ENCODE peak calls at places on chromosome 19, in nine cellular contexts. One of them, this sample, is unnamed.

GRCh38 chr19:17309962-17310461 is 649 bp downstream of the DDA1 start:
- DNase-seq in hypothalamus: no peak
- DNase-seq in fibroblast of lung: no peak
- DNase-seq in retinal pigment epithelial cell: no peak
- DNase-seq in mesendoderm: no peak
- DNase-seq in ACHN: no peak
- DNase-seq in ELF-1: no peak
- DNase-seq in G401: no peak
- DNase-seq in left ventricle myocardium inferior: no peak
- DNase-seq in this sample: no peak

GRCh38 chr19:3949997-3950859 is 17.4 kb downstream of the NMRK2 start:
- DNase-seq in hypothalamus: no peak
- DNase-seq in left ventricle myocardium inferior: no peak
- DNase-seq in mesendoderm: no peak
- DNase-seq in G401: no peak
- DNase-seq in fibroblast of lung: no peak
- DNase-seq in ELF-1: no peak
- DNase-seq in ACHN: no peak
- DNase-seq in retinal pigment epithelial cell: no peak
- DNase-seq in this sample: no peak

GRCh38 chr19:8610041-8610927 is at the start of gene ADAMTS10:
- DNase-seq in mesendoderm: peak
- DNase-seq in G401: no peak
- DNase-seq in retinal pigment epithelial cell: no peak
- DNase-seq in ELF-1: peak
- DNase-seq in hypothalamus: no peak
- DNase-seq in fibroblast of lung: peak
- DNase-seq in left ventricle myocardium inferior: peak
- DNase-seq in ACHN: no peak
- DNase-seq in this sample: peak

GRCh38 chr19:49932731-49933131 is 3.4 kb upstream of the NUP62 start:
- DNase-seq in G401: no peak
- DNase-seq in fibroblast of lung: no peak
- DNase-seq in retinal pigment epithelial cell: no peak
- DNase-seq in left ventricle myocardium inferior: no peak
- DNase-seq in ACHN: no peak
- DNase-seq in hypothalamus: no peak
- DNase-seq in ELF-1: no peak
- DNase-seq in mesendoderm: no peak
- DNase-seq in this sample: no peak

GRCh38 chr19:17095141-17095919 is 19.8 kb downstream of the MYO9B start:
- DNase-seq in ELF-1: no peak
- DNase-seq in mesendoderm: no peak
- DNase-seq in fibroblast of lung: peak
- DNase-seq in hypothalamus: no peak
- DNase-seq in ACHN: no peak
- DNase-seq in G401: no peak
- DNase-seq in left ventricle myocardium inferior: peak
- DNase-seq in retinal pigment epithelial cell: no peak
- DNase-seq in this sample: peak

GRCh38 chr19:44745386-44745831 is 3.1 kb upstream of the BCL3 start:
- DNase-seq in fibroblast of lung: peak
- DNase-seq in ELF-1: peak
- DNase-seq in hypothalamus: no peak
- DNase-seq in retinal pigment epithelial cell: no peak
- DNase-seq in left ventricle myocardium inferior: peak
- DNase-seq in mesendoderm: peak
- DNase-seq in ACHN: peak
- DNase-seq in G401: no peak
- DNase-seq in this sample: peak

GRCh38 chr19:33795370-33796163 is 1.1 kb upstream of the KCTD15 start:
- DNase-seq in mesendoderm: peak
- DNase-seq in left ventricle myocardium inferior: peak
- DNase-seq in retinal pigment epithelial cell: no peak
- DNase-seq in hypothalamus: peak
- DNase-seq in ELF-1: peak
- DNase-seq in fibroblast of lung: peak
- DNase-seq in G401: peak
- DNase-seq in ACHN: peak
- DNase-seq in this sample: peak

GRCh38 chr19:15417699-15418098 is 1.1 kb downstream of the AKAP8L start:
- DNase-seq in ELF-1: no peak
- DNase-seq in fibroblast of lung: peak
- DNase-seq in mesendoderm: peak
- DNase-seq in G401: peak
- DNase-seq in left ventricle myocardium inferior: no peak
- DNase-seq in retinal pigment epithelial cell: no peak
- DNase-seq in ACHN: peak
- DNase-seq in hypothalamus: no peak
- DNase-seq in this sample: peak

GRCh38 chr19:48196321-48196761 is 25.9 kb downstream of the ZSWIM9 start:
- DNase-seq in left ventricle myocardium inferior: no peak
- DNase-seq in ELF-1: peak
- DNase-seq in G401: no peak
- DNase-seq in hypothalamus: no peak
- DNase-seq in fibroblast of lung: no peak
- DNase-seq in mesendoderm: no peak
- DNase-seq in retinal pigment epithelial cell: no peak
- DNase-seq in ACHN: no peak
- DNase-seq in this sample: no peak

GRCh38 chr19:45179063-45179847 is 671 bp downstream of the BLOC1S3 start:
- DNase-seq in fibroblast of lung: peak
- DNase-seq in ELF-1: no peak
- DNase-seq in hypothalamus: peak
- DNase-seq in ACHN: peak
- DNase-seq in mesendoderm: no peak
- DNase-seq in G401: no peak
- DNase-seq in left ventricle myocardium inferior: no peak
- DNase-seq in retinal pigment epithelial cell: no peak
- DNase-seq in this sample: peak